ENCODE peak calls at places on chromosomes 2 and 18, in five cellular contexts. W is PC-3, K is progenitor cell of endocrine pancreas, P is CD14-positive monocyte, L is endodermal cell. U is an unnamed sample.

GRCh38 chr18:48053881-48054586 is 123.6 kb upstream of the SMAD2 start:
- DNase-seq in W (no peak), K (no peak), P (no peak), L (peak), U (no peak)

GRCh38 chr18:13377496-13377895 is 158.9 kb downstream of the LDLRAD4 start:
- DNase-seq in W (no peak), K (no peak), P (peak), L (peak), U (no peak)

GRCh38 chr2:27379383-27379839 is 1.1 kb downstream of the ZNF513 start:
- DNase-seq in W (no peak), K (no peak), P (no peak), L (no peak), U (no peak)

GRCh38 chr18:26335139-26335933 is 109.1 kb downstream of the TAF4B start:
- DNase-seq in W (no peak), K (no peak), P (no peak), L (no peak), U (no peak)

GRCh38 chr2:25375989-25376545 is 34.3 kb upstream of the DNMT3A start:
- DNase-seq in W (no peak), K (no peak), P (no peak), L (no peak), U (peak)

GRCh38 chr2:101860157-101860556 is 131.6 kb upstream of the IL1R2 start:
- DNase-seq in W (no peak), K (no peak), P (no peak), L (peak), U (no peak)

GRCh38 chr2:181672255-181673008 is 7.9 kb downstream of the NEUROD1 start:
- DNase-seq in W (no peak), K (no peak), P (no peak), L (no peak), U (no peak)

GRCh38 chr2:240948905-240949790 is 43.0 kb downstream of the CROCC2 start:
- DNase-seq in W (no peak), K (no peak), P (no peak), L (peak), U (peak)

GRCh38 chr2:171287606-171288005 is 126.9 kb upstream of the TLK1 start:
- DNase-seq in W (no peak), K (no peak), P (no peak), L (no peak), U (no peak)

GRCh38 chr18:5425721-5426120 is 118.1 kb downstream of the EPB41L3 start:
- DNase-seq in W (no peak), K (no peak), P (no peak), L (no peak), U (no peak)

GRCh38 chr2:204170419-204170818 is 233.9 kb downstream of the ICOS start:
- DNase-seq in W (no peak), K (no peak), P (no peak), L (peak), U (no peak)

GRCh38 chr2:165877565-165878550 is 75.7 kb downstream of the TTC21B start:
- DNase-seq in W (peak), K (no peak), P (peak), L (no peak), U (no peak)

GRCh38 chr18:68017385-68017784 is 500.9 kb upstream of the DSEL start:
- DNase-seq in W (no peak), K (no peak), P (no peak), L (peak), U (no peak)

GRCh38 chr2:6929196-6929874 is 12.1 kb downstream of the RNF144A start:
- DNase-seq in W (peak), K (no peak), P (no peak), L (no peak), U (no peak)

GRCh38 chr2:98027955-98028593 is 32.3 kb upstream of the TMEM131 start:
- DNase-seq in W (no peak), K (no peak), P (no peak), L (no peak), U (no peak)

GRCh38 chr18:76491436-76491800 is 3.6 kb downstream of the ZNF516 start:
- DNase-seq in W (no peak), K (peak), P (peak), L (peak), U (no peak)

GRCh38 chr2:11320698-11321492 is 23.5 kb downstream of the ROCK2 start:
- DNase-seq in W (peak), K (no peak), P (no peak), L (no peak), U (peak)

GRCh38 chr2:10208736-10209135 is 86.2 kb downstream of the RRM2 start:
- DNase-seq in W (no peak), K (no peak), P (no peak), L (no peak), U (peak)

GRCh38 chr2:27182346-27182745 is 29.5 kb upstream of the ATRAID start:
- DNase-seq in W (no peak), K (no peak), P (no peak), L (no peak), U (no peak)

GRCh38 chr2:232522014-232522854 is 2.0 kb downstream of the PRSS56 start:
- DNase-seq in W (peak), K (peak), P (no peak), L (peak), U (no peak)

GRCh38 chr2:207513577-207514257 is 16.0 kb upstream of the CREB1 start:
- DNase-seq in W (peak), K (no peak), P (no peak), L (no peak), U (no peak)

GRCh38 chr2:153871231-153872221 is at the start of gene GALNT13:
- DNase-seq in W (peak), K (peak), P (peak), L (peak), U (peak)

GRCh38 chr2:47222813-47223564 is 67.9 kb upstream of the STPG4 start:
- DNase-seq in W (no peak), K (no peak), P (no peak), L (no peak), U (no peak)

GRCh38 chr2:113390133-113390849 is 47.2 kb upstream of the ZNG1B start:
- DNase-seq in W (peak), K (peak), P (peak), L (peak), U (no peak)

GRCh38 chr2:70964596-70965386 is 13.6 kb upstream of the ANKRD53 start:
- DNase-seq in W (no peak), K (no peak), P (no peak), L (peak), U (no peak)

GRCh38 chr2:211447545-211447944 is 891.1 kb downstream of the CPS1 start:
- DNase-seq in W (no peak), K (no peak), P (no peak), L (no peak), U (no peak)
- TF ChIP-seq CTCF in W (no peak), K (no peak), P (no peak), L (no peak), U (no peak)

GRCh38 chr2:158921599-158922408 is 46.6 kb upstream of the TANC1 start:
- DNase-seq in W (no peak), K (no peak), P (no peak), L (peak), U (no peak)
- TF ChIP-seq CTCF in W (no peak), K (no peak), P (no peak), L (peak), U (no peak)

DNA sequence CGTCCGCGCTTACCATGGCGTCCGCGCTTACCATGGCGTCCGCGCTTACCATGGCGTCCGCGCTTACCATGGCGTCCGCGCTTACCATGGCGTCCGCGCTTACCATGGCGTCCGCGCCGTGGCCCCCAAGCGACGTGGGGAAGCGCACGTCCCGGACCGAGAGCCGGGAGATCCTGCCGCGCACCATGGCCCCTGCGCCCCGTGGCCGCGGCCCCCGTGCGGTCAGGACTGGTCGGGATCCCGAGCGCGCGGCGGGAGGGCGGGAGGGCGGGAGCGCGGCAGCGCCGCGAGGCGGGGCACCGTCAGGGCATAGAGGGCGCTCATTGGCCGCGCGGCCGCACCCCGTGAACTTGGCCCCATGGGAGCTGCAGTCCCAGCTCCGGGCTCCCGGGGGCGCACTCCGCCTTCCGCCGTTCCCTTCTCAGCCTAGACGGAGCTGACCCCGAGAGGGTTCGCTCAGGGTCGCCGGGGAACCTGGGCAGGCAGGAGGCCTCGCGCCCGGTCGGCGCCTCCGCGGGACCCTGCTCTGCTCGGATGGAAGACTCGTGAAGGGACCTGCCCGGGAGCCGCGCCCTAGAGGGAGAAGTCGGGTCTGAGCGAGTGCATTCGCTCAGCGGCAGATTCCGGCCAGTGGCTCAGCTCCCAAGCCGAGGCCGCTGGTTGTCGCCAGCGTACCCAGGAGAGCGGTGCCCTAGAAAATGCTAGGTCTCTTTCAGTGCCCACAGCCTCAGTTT is at the start of gene ENOSF1:
- DNase-seq in W (peak), K (peak), P (peak), L (peak), U (no peak)
- TF ChIP-seq CTCF in W (peak), K (peak), P (peak), L (peak), U (peak)

GRCh38 chr2:86225581-86225980 is 26.3 kb downstream of the MRPL35 start:
- DNase-seq in W (no peak), K (no peak), P (peak), L (no peak), U (no peak)
- TF ChIP-seq CTCF in W (no peak), K (no peak), P (no peak), L (peak), U (no peak)